ENCODE peak calls at places on chromosomes 16 and 17, in ten cellular contexts. Z, V, N, T, R, D, F, U, G and M are unnamed samples.

GRCh38 chr16:83908798-83909197 is 9.9 kb downstream of the MLYCD start:
- DNase-seq in D (no peak), R (no peak), F (no peak), U (no peak), T (no peak), V (no peak), Z (no peak), N (no peak), G (no peak), M (no peak)

GRCh38 chr16:72946474-72947194 is 101.3 kb downstream of the ZFHX3 start:
- DNase-seq in Z (no peak), T (peak; percentile 62), U (peak; percentile 42), R (no peak), N (no peak), F (peak; percentile 50), D (peak; percentile 79), V (peak; percentile 54), G (peak; percentile 51), M (peak; percentile 78)

GRCh38 chr16:22300427-22301071 is 3.3 kb downstream of the POLR3E start:
- DNase-seq in D (peak; percentile 71), G (no peak), V (peak; percentile 62), R (peak; percentile 62), N (no peak), Z (peak; percentile 69), U (peak; percentile 59), F (peak; percentile 49), T (peak; percentile 80), M (no peak)

GRCh38 chr17:79803997-79804855 is 7.3 kb upstream of the CBX8 start:
- DNase-seq in U (no peak), R (no peak), N (no peak), F (no peak), V (no peak), D (no peak), Z (peak; percentile 74), T (peak; percentile 63), G (no peak), M (no peak)

GRCh38 chr17:72699566-72699965 is 392.9 kb downstream of the SLC39A11 start:
- DNase-seq in N (no peak), U (no peak), V (no peak), Z (no peak), F (peak; percentile 75), R (no peak), D (peak; percentile 70), G (no peak), T (no peak), M (no peak)

GRCh38 chr17:19381741-19382444 is 3.6 kb downstream of the MAPK7 start:
- DNase-seq in U (no peak), R (no peak), Z (no peak), F (no peak), D (no peak), T (no peak), G (peak; percentile 59), N (no peak), V (no peak), M (no peak)

GRCh38 chr17:57342141-57342540 is 85.8 kb downstream of the MSI2 start:
- DNase-seq in U (no peak), G (no peak), R (no peak), Z (no peak), F (no peak), T (no peak), D (no peak), V (peak; percentile 66), N (no peak), M (no peak)

GRCh38 chr16:84042879-84043485 is 387 bp upstream of the SLC38A8 start:
- DNase-seq in V (peak; percentile 40), F (no peak), N (no peak), Z (peak; percentile 28), T (peak; percentile 48), G (no peak), D (no peak), U (no peak), R (no peak), M (no peak)

GRCh38 chr17:64040201-64040600 is 19.8 kb upstream of the ICAM2 start:
- DNase-seq in V (no peak), F (no peak), R (no peak), D (no peak), N (no peak), Z (no peak), T (no peak), U (no peak), G (peak; percentile 33), M (peak; percentile 45)

GRCh38 chr17:77281024-77281903 is 140.5 kb downstream of the SEC14L1 start:
- DNase-seq in Z (peak; percentile 88), T (peak; percentile 88), V (peak; percentile 69), D (peak; percentile 58), F (peak; percentile 45), R (peak; percentile 52), N (peak; percentile 87), U (peak; percentile 43), G (no peak), M (no peak)

GRCh38 chr17:57671546-57672204 is 73.4 kb downstream of the CCDC182 start:
- DNase-seq in T (peak; percentile 72), G (peak; percentile 78), U (peak; percentile 73), R (peak; percentile 70), Z (peak; percentile 91), V (peak; percentile 80), F (peak; percentile 68), N (peak; percentile 86), D (peak; percentile 84), M (no peak)

GRCh38 chr16:85396879-85397871 is 215.9 kb upstream of the GSE1 start:
- DNase-seq in G (peak; percentile 60), N (peak; percentile 60), R (peak; percentile 11), U (peak; percentile 15), T (peak; percentile 76), F (no peak), Z (no peak), D (no peak), V (no peak), M (peak; percentile 52)

GRCh38 chr16:17369441-17369951 is 101.3 kb downstream of the XYLT1 start:
- DNase-seq in G (no peak), F (no peak), N (peak; percentile 72), V (peak; percentile 34), U (peak; percentile 40), D (peak; percentile 18), Z (no peak), R (no peak), T (no peak), M (no peak)

GRCh38 chr17:78359936-78360370 is at the start of gene SOCS3:
- DNase-seq in T (peak; percentile 94), R (peak; percentile 97), U (peak; percentile 95), V (peak; percentile 91), F (peak; percentile 95), Z (peak; percentile 97), N (peak; percentile 99), G (peak; percentile 96), D (peak; percentile 99), M (peak; percentile 94)

GRCh38 chr17:78362232-78362631 is 2.4 kb upstream of the SOCS3 start:
- DNase-seq in D (no peak), G (no peak), F (no peak), T (no peak), V (no peak), R (no peak), N (no peak), Z (no peak), U (no peak), M (no peak)

GRCh38 chr17:78362671-78363070 is 2.8 kb upstream of the SOCS3 start:
- DNase-seq in G (no peak), U (no peak), Z (no peak), T (no peak), V (no peak), N (no peak), D (no peak), F (no peak), R (no peak), M (no peak)

GRCh38 chr17:78360371-78361226 is 722 bp upstream of the SOCS3 start:
- DNase-seq in N (peak; percentile 98), R (peak; percentile 95), D (peak; percentile 92), T (peak; percentile 97), Z (peak; percentile 96), G (peak; percentile 96), F (peak; percentile 72), U (peak; percentile 92), V (peak; percentile 95), M (peak; percentile 63)

GRCh38 chr17:78361227-78361683 is 1.4 kb upstream of the SOCS3 start:
- DNase-seq in R (no peak), F (no peak), U (no peak), D (no peak), T (no peak), G (no peak), Z (no peak), N (no peak), V (no peak), M (no peak)
- H3K4me1 ChIP-seq in R (peaks cover 12% of the 10 kb centered on the region), F (peaks cover 12% of the 10 kb centered on the region), U (peaks cover 58% of the 10 kb centered on the region), D (peaks cover 51% of the 10 kb centered on the region), T (peaks cover 32% of the 10 kb centered on the region), G (peaks cover 56% of the 10 kb centered on the region), Z (peaks cover 62% of the 10 kb centered on the region), N (peaks cover 50% of the 10 kb centered on the region), V (peaks cover 57% of the 10 kb centered on the region), M (peaks cover 12% of the 10 kb centered on the region)

GRCh38 chr16:7313170-7313569 is 19.5 kb upstream of the RBFOX1 start:
- DNase-seq in F (no peak), G (no peak), N (no peak), R (no peak), D (no peak), Z (peak; percentile 50), T (no peak), V (no peak), U (no peak), M (no peak)
- TF ChIP-seq CTCF in F (no peak), G (no peak), N (peak; percentile 21), R (peak; percentile 48), D (no peak), Z (peak; percentile 76), T (no peak), V (no peak), U (peak; percentile 70), M (no peak)

DNA sequence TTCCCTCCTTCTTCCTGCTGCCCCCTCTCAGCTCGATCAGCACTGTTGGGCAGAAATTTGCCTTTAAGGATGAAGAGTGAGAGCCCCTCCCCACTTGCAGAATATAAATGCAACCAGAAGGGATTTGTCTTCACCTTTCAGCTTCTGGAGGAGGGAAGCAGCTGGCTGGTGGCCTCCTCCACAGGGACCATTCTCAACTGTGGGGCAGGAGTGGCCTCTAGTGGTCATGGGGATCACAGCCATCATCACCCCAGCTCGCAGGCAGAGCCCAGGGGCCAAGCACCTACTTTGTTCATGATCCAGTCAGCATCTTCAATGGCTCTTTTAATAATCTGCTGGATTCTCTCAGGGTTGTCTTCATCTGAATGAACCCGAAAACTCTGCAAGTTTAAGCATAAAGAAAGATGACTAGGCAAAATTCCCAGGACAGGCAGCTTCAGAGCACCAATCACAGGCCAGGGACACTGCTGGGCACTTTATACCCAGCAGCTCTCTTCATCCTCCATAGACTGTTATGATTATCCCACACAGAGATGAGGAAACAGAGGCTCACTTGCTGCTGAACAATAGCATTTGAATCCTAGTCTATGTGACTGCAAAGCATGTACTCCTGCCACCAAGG is 13.1 kb downstream of the LYRM9 start:
- DNase-seq in T (peak; percentile 82), F (peak; percentile 33), N (peak; percentile 74), Z (peak; percentile 87), D (peak; percentile 76), U (peak; percentile 74), G (no peak), V (peak; percentile 78), R (peak; percentile 68), M (no peak)
- H3K27ac ChIP-seq in T (no peak overlapping the region), F (no peak overlapping the region), N (no peak overlapping the region), Z (no peak overlapping the region), D (no peak overlapping the region), U (no peak overlapping the region), G (no peak overlapping the region), V (no peak overlapping the region), R (no peak overlapping the region), M (no peak overlapping the region)

DNA sequence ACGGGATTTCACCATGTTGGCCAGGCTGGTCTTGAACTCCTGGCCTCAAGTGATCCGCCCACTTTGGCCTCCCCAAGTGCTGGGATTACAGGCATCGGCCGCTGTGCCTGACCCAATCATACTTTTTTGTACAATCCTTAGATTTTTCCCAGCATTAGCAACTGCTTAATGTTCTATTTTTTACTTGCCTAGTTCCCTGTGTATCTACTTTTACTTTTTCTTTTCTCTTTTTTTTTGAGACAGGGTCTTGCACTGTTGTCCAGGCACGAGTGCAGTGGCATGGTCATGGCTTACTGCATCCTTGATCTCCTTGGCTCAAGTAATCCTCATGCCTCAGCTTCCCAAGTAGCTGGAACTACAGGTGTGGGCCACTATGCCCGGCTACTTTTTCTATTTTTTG is 9.5 kb downstream of the GRB2 start:
- DNase-seq in U (no peak), N (no peak), D (no peak), T (no peak), F (no peak), Z (no peak), V (no peak), R (no peak), G (no peak), M (no peak)
- H3K4me1 ChIP-seq in U (peaks cover 79% of the 10 kb centered on the region), N (peaks cover 57% of the 10 kb centered on the region), D (peaks cover 28% of the 10 kb centered on the region), T (peaks cover 46% of the 10 kb centered on the region), F (peaks cover 2% of the 10 kb centered on the region), Z (peaks cover 26% of the 10 kb centered on the region), V (peaks cover 29% of the 10 kb centered on the region), R (peaks cover 51% of the 10 kb centered on the region), G (peaks cover 41% of the 10 kb centered on the region), M (peaks cover 30% of the 10 kb centered on the region)